ENCODE peak calls at places on chromosome X, in eight cellular contexts. T is left lung, R is HepG2, V is lung, G is AG09319, C is right atrium auricular region, U is stomach, D is fibroblast of lung. F is an unnamed sample.

GRCh38 chrX:119410027-119410819 is 11.1 kb downstream of the SLC25A43 start:
- DNase-seq in T (peak), R (peak), V (peak), G (peak), C (peak), U (peak), D (peak), F (no peak)

GRCh38 chrX:34437586-34437985 is 219.5 kb downstream of the TMEM47 start:
- DNase-seq in T (no peak), R (no peak), V (no peak), G (no peak), C (no peak), U (no peak), D (no peak), F (no peak)

GRCh38 chrX:18707442-18708049 is at the start of gene PPEF1:
- DNase-seq in T (no peak), R (no peak), V (no peak), G (no peak), C (no peak), U (no peak), D (no peak), F (no peak)

GRCh38 chrX:109889289-109890006 is 113.5 kb upstream of the TMEM164 start:
- DNase-seq in T (no peak), R (peak), V (no peak), G (peak), C (no peak), U (no peak), D (peak), F (no peak)

GRCh38 chrX:16869393-16870094 is 618 bp downstream of the RBBP7 start:
- DNase-seq in T (peak), R (no peak), V (no peak), G (no peak), C (no peak), U (peak), D (no peak), F (no peak)

GRCh38 chrX:20237864-20238263 is 28.8 kb downstream of the RPS6KA3 start:
- DNase-seq in T (no peak), R (no peak), V (no peak), G (no peak), C (no peak), U (no peak), D (peak), F (no peak)

GRCh38 chrX:140664939-140665338 is 44.6 kb upstream of the LINC00632 start:
- DNase-seq in T (no peak), R (peak), V (no peak), G (no peak), C (no peak), U (no peak), D (peak), F (no peak)

GRCh38 chrX:129496625-129497024 is 26.7 kb downstream of the SMARCA1 start:
- DNase-seq in T (no peak), R (no peak), V (no peak), G (no peak), C (no peak), U (no peak), D (peak), F (no peak)

GRCh38 chrX:97609938-97610337 is 726.2 kb downstream of the RPA4 start:
- DNase-seq in T (no peak), R (no peak), V (no peak), G (no peak), C (no peak), U (no peak), D (no peak), F (no peak)

GRCh38 chrX:149633511-149633910 is 1.9 kb upstream of the TMEM185A start:
- DNase-seq in T (no peak), R (no peak), V (no peak), G (no peak), C (no peak), U (no peak), D (no peak), F (no peak)

GRCh38 chrX:16368696-16369095 is 201.4 kb downstream of the MAGEB17 start:
- DNase-seq in T (no peak), R (no peak), V (no peak), G (no peak), C (no peak), U (no peak), D (peak), F (no peak)

GRCh38 chrX:120736989-120737388 is 107.1 kb upstream of the C1GALT1C1 start:
- DNase-seq in T (no peak), R (no peak), V (no peak), G (no peak), C (no peak), U (no peak), D (peak), F (no peak)

GRCh38 chrX:71151366-71151765 is 6.7 kb downstream of the NLGN3 start:
- DNase-seq in T (no peak), R (no peak), V (no peak), G (no peak), C (no peak), U (no peak), D (no peak), F (no peak)

GRCh38 chrX:112641449-112641848 is 38.3 kb downstream of the LHFPL1 start:
- DNase-seq in T (no peak), R (no peak), V (no peak), G (no peak), C (no peak), U (no peak), D (no peak), F (no peak)

GRCh38 chrX:28717864-28718263 is 130.6 kb downstream of the IL1RAPL1 start:
- DNase-seq in T (no peak), R (no peak), V (no peak), G (no peak), C (no peak), U (no peak), D (no peak), F (no peak)

GRCh38 chrX:149569770-149570169 is 17.5 kb downstream of the MAGEA9B start:
- DNase-seq in T (no peak), R (no peak), V (no peak), G (no peak), C (no peak), U (no peak), D (no peak), F (no peak)

GRCh38 chrX:41823402-41823801 is 99.4 kb downstream of the GPR82 start:
- DNase-seq in T (no peak), R (peak), V (no peak), G (no peak), C (no peak), U (no peak), D (peak), F (no peak)

GRCh38 chrX:77977518-77977917 is 8.1 kb upstream of the PGAM4 start:
- DNase-seq in T (no peak), R (no peak), V (no peak), G (no peak), C (no peak), U (no peak), D (no peak), F (no peak)

GRCh38 chrX:43836435-43837184 is 45.6 kb downstream of the MAOB start:
- DNase-seq in T (no peak), R (peak), V (no peak), G (no peak), C (no peak), U (no peak), D (peak), F (no peak)

GRCh38 chrX:23334536-23334870 is at the start of gene PTCHD1:
- DNase-seq in T (no peak), R (no peak), V (no peak), G (no peak), C (no peak), U (no peak), D (no peak), F (no peak)

GRCh38 chrX:66676413-66676812 is 37.5 kb upstream of the EDA2R start:
- DNase-seq in T (no peak), R (no peak), V (no peak), G (no peak), C (no peak), U (no peak), D (peak), F (no peak)

GRCh38 chrX:102892103-102892502 is 45.0 kb upstream of the RAB40AL start:
- DNase-seq in T (no peak), R (no peak), V (no peak), G (no peak), C (no peak), U (no peak), D (no peak), F (no peak)

GRCh38 chrX:18769812-18770573 is 62.5 kb downstream of the PPEF1 start:
- DNase-seq in T (no peak), R (no peak), V (no peak), G (no peak), C (no peak), U (no peak), D (peak), F (no peak)

GRCh38 chrX:20266810-20267598 is at the start of gene RPS6KA3:
- DNase-seq in T (peak), R (peak), V (peak), G (peak), C (peak), U (peak), D (peak), F (peak)

GRCh38 chrX:5595570-5595969 is 633.1 kb downstream of the NLGN4X start:
- DNase-seq in T (no peak), R (no peak), V (no peak), G (no peak), C (no peak), U (no peak), D (no peak), F (no peak)

GRCh38 chrX:10750581-10750980 is 130.2 kb upstream of the MID1 start:
- DNase-seq in T (no peak), R (no peak), V (no peak), G (no peak), C (no peak), U (no peak), D (peak), F (no peak)

GRCh38 chrX:107508925-107509324 is 59.5 kb downstream of the FRMPD3 start:
- DNase-seq in T (no peak), R (no peak), V (no peak), G (no peak), C (no peak), U (no peak), D (no peak), F (no peak)

GRCh38 chrX:25968920-25969319 is 169.2 kb upstream of the MAGEB18 start:
- DNase-seq in T (no peak), R (peak), V (no peak), G (no peak), C (no peak), U (no peak), D (peak), F (no peak)

GRCh38 chrX:16160729-16161128 is 6.6 kb upstream of the MAGEB17 start:
- DNase-seq in T (no peak), R (peak), V (no peak), G (no peak), C (no peak), U (no peak), D (peak), F (no peak)

GRCh38 chrX:120761810-120762209 is 113.9 kb downstream of the CT47B1 start:
- DNase-seq in T (no peak), R (peak), V (no peak), G (peak), C (no peak), U (no peak), D (peak), F (no peak)

GRCh38 chrX:19019996-19020395 is 36.1 kb upstream of the PHKA2 start:
- DNase-seq in T (no peak), R (no peak), V (no peak), G (no peak), C (no peak), U (no peak), D (peak), F (no peak)

GRCh38 chrX:71128915-71129765 is 10.7 kb downstream of the MED12 start:
- DNase-seq in T (peak), R (peak), V (peak), G (no peak), C (peak), U (peak), D (peak), F (no peak)

GRCh38 chrX:111095974-111096870 is at the start of gene PAK3:
- DNase-seq in T (peak), R (no peak), V (no peak), G (no peak), C (no peak), U (peak), D (peak), F (peak)

GRCh38 chrX:4243759-4244158 is 530.3 kb upstream of the PRKX start:
- DNase-seq in T (no peak), R (no peak), V (no peak), G (no peak), C (no peak), U (no peak), D (no peak), F (no peak)

DNA sequence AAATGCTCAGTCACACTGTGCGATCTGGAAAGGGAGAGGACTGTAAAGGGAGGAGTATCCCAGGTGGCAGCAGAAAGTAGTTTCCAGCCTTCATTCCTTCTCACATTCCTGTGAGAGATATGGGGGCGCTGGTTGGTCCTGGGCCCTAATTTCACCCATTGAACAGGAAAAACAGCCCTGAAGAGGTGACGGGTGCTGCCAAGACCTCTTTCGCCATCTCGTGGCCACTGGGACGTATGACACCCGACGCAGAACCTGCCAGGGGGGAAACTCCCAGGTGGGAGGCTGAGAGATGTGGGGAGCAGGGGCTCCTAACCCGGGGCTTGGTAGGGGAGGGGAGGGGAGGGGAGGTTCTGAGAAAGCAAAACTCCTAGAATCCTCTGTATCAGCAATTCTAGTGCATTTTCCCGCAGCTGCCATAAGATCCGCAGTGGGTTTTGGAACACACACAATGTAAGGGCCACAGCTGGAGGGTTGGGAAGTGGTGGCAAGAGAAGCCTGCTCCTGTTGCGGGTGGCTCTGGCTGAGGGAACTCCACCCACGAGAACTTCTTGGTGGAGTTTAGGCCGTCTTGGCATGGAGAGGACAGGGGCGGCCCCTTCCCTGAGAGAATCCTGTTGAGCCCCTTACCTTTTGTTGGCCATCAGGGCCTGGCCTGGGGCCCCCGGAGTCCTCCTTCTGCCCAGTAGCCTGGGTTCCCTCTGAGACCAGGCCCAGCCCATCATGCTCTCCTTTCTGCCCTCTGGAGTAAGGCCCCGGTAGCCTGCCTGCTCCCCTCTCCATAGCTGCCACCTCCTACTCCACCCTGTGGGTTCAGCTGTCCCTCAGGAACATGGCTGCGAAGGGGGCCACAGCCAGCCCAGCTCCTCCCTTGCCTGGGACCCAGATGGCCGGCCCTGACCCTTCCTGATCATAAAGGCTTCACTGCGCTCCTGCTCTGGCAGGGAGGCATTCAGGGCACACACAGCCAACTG is 134.1 kb downstream of the OR13H1 start:
- DNase-seq in T (no peak), R (peak), V (no peak), G (no peak), C (no peak), U (peak), D (peak), F (no peak)
- TF ChIP-seq CTCF in T (no peak), R (peak), V (peak), G (peak), C (peak), U (peak), D (peak), F (peak)

DNA sequence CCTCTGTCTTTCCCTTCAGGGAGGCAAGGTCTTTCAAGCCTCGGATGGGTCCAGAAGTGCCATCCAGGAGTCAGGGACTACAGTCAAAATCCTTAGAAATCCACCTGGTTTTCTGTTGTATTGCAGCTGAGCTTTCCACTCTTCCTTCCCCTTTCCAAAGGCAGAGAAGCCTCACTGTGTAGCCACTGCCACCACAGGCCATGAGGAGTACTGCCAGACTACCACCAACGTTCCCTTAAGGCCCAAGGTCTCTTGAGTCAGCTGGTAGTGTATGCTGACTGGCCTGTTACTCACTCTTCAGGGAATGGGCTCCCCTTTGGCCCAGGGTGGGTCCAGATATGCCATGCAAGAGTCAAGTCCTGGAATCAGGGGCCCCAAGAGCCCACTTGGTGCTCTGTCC is 1454.1 kb downstream of the PCDH19 start:
- DNase-seq in T (no peak), R (no peak), V (no peak), G (no peak), C (no peak), U (no peak), D (no peak), F (no peak)
- TF ChIP-seq CTCF in T (no peak), R (no peak), V (no peak), G (no peak), C (no peak), U (no peak), D (no peak), F (no peak)

GRCh38 chrX:114959729-114960128 is 57.7 kb downstream of the IL13RA2 start:
- DNase-seq in T (no peak), R (no peak), V (no peak), G (no peak), C (no peak), U (no peak), D (peak), F (no peak)
- TF ChIP-seq CTCF in T (peak), R (no peak), V (no peak), G (peak), C (peak), U (peak), D (no peak), F (peak)

GRCh38 chrX:63434665-63435064 is 83.5 kb upstream of the SPIN4 start:
- DNase-seq in T (no peak), R (no peak), V (no peak), G (no peak), C (no peak), U (no peak), D (peak), F (no peak)

GRCh38 chrX:63434206-63434605 is 83.1 kb upstream of the SPIN4 start:
- DNase-seq in T (no peak), R (no peak), V (no peak), G (no peak), C (no peak), U (no peak), D (no peak), F (no peak)

GRCh38 chrX:63426519-63426918 is 75.4 kb upstream of the SPIN4 start:
- DNase-seq in T (no peak), R (no peak), V (no peak), G (no peak), C (no peak), U (no peak), D (no peak), F (no peak)

GRCh38 chrX:63428348-63428747 is 77.2 kb upstream of the SPIN4 start:
- DNase-seq in T (no peak), R (no peak), V (no peak), G (no peak), C (no peak), U (no peak), D (peak), F (no peak)

GRCh38 chrX:63430026-63430425 is 78.9 kb upstream of the SPIN4 start:
- DNase-seq in T (no peak), R (no peak), V (no peak), G (no peak), C (no peak), U (no peak), D (no peak), F (no peak)
- TF ChIP-seq CTCF in T (no peak), R (no peak), V (no peak), G (no peak), C (no peak), U (no peak), D (no peak), F (no peak)

GRCh38 chrX:147226801-147227200 is 412.3 kb upstream of the CXorf51A start:
- DNase-seq in T (no peak), R (no peak), V (no peak), G (no peak), C (no peak), U (no peak), D (no peak), F (no peak)
- TF ChIP-seq CTCF in T (no peak), R (no peak), V (no peak), G (no peak), C (no peak), U (no peak), D (no peak), F (no peak)

GRCh38 chrX:125205918-125206665 is 113.6 kb upstream of the TEX13C start:
- DNase-seq in T (no peak), R (no peak), V (no peak), G (no peak), C (no peak), U (no peak), D (no peak), F (no peak)
- TF ChIP-seq CTCF in T (no peak), R (no peak), V (no peak), G (no peak), C (no peak), U (no peak), D (no peak), F (no peak)

DNA sequence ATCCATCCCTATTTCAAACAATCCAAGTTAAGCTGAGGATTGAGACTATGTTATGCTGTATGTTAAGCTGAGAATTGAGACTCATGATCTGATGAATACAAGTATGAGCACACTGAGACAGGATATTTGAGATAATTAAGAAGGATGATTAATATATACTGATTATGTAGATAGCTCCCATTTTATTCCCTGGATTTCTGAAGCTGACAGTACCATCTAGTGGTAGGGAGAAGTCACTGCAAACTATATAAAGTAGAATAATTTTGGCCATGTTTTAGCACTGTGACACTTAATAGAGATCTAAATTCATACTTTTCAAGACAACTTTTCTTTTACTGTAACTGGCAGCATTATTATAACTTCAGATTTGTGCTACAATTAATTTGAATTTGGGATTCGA is 63.8 kb upstream of the HPRT1 start:
- DNase-seq in T (no peak), R (no peak), V (no peak), G (no peak), C (no peak), U (no peak), D (no peak), F (no peak)
- TF ChIP-seq CTCF in T (peak), R (peak), V (peak), G (peak), C (peak), U (peak), D (peak), F (no peak)

GRCh38 chrX:9593756-9594155 is 128.9 kb downstream of the TBL1X start:
- DNase-seq in T (no peak), R (no peak), V (no peak), G (no peak), C (no peak), U (no peak), D (no peak), F (no peak)

GRCh38 chrX:9596837-9597236 is 132.0 kb downstream of the TBL1X start:
- DNase-seq in T (no peak), R (no peak), V (no peak), G (no peak), C (no peak), U (no peak), D (no peak), F (no peak)

GRCh38 chrX:9597361-9598035 is 132.6 kb downstream of the TBL1X start:
- DNase-seq in T (no peak), R (no peak), V (no peak), G (no peak), C (no peak), U (no peak), D (no peak), F (no peak)

GRCh38 chrX:9598344-9598743 is 133.5 kb downstream of the TBL1X start:
- DNase-seq in T (no peak), R (no peak), V (no peak), G (no peak), C (no peak), U (peak), D (no peak), F (no peak)

DNA sequence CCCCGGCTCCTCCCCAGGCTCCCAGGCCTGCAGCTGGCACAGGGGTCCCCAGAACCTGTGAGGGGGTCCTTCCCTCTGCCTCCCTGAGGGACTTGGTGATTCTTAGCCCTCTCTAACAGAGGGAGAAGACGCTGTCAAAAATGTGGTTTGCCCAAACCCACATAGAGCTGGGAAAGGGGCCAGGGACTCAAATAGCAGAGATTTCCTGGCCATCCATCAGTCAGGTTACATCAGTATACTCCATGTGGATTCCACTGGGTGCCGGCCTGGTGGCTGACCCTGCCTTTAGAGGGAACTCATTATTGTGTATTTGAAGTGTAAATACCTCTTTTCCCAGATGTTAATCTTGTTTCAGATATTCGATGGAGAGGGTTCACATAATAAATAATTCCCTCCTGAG is 130.3 kb downstream of the TBL1X start:
- DNase-seq in T (no peak), R (no peak), V (no peak), G (no peak), C (no peak), U (no peak), D (peak), F (no peak)
- TF ChIP-seq CTCF in T (no peak), R (no peak), V (no peak), G (no peak), C (no peak), U (no peak), D (no peak), F (no peak)

F was measured in coronary artery.